ENCODE peak calls at places on chromosomes 6 and 20, in six cellular contexts. One of them, this sample, is unnamed.

GRCh38 chr6:131197716-131198115 is 62.4 kb downstream of the AKAP7 start:
- DNase-seq in AG09309: no peak
- DNase-seq in T follicular helper cell: no peak
- DNase-seq in H4: no peak
- DNase-seq in osteocyte: no peak
- DNase-seq in activated CD8-positive, alpha-beta memory T cell treated with anti-CD3 and anti-CD28 coated beads, Interleukin-2, amount 50 U/mL, for 48 hours: no peak
- DNase-seq in this sample: no peak

GRCh38 chr6:28543671-28544131 is 18.0 kb downstream of the GPX5 start:
- DNase-seq in AG09309: no peak
- DNase-seq in T follicular helper cell: peak
- DNase-seq in H4: no peak
- DNase-seq in osteocyte: peak
- DNase-seq in activated CD8-positive, alpha-beta memory T cell treated with anti-CD3 and anti-CD28 coated beads, Interleukin-2, amount 50 U/mL, for 48 hours: peak
- DNase-seq in this sample: no peak

GRCh38 chr6:152246554-152247337 is 390.4 kb downstream of the SYNE1 start:
- DNase-seq in AG09309: no peak
- DNase-seq in T follicular helper cell: no peak
- DNase-seq in H4: no peak
- DNase-seq in osteocyte: no peak
- DNase-seq in activated CD8-positive, alpha-beta memory T cell treated with anti-CD3 and anti-CD28 coated beads, Interleukin-2, amount 50 U/mL, for 48 hours: no peak
- DNase-seq in this sample: no peak

GRCh38 chr20:53381568-53382262 is 211.9 kb downstream of the ZNF217 start:
- DNase-seq in AG09309: no peak
- DNase-seq in T follicular helper cell: no peak
- DNase-seq in H4: no peak
- DNase-seq in osteocyte: no peak
- DNase-seq in activated CD8-positive, alpha-beta memory T cell treated with anti-CD3 and anti-CD28 coated beads, Interleukin-2, amount 50 U/mL, for 48 hours: no peak
- DNase-seq in this sample: no peak

GRCh38 chr6:52312461-52312860 is 27.9 kb upstream of the MCM3 start:
- DNase-seq in AG09309: no peak
- DNase-seq in T follicular helper cell: no peak
- DNase-seq in H4: no peak
- DNase-seq in osteocyte: no peak
- DNase-seq in activated CD8-positive, alpha-beta memory T cell treated with anti-CD3 and anti-CD28 coated beads, Interleukin-2, amount 50 U/mL, for 48 hours: no peak
- DNase-seq in this sample: no peak

GRCh38 chr20:10047427-10047826 is 12.6 kb downstream of the ANKEF1 start:
- DNase-seq in AG09309: no peak
- DNase-seq in T follicular helper cell: no peak
- DNase-seq in H4: peak
- DNase-seq in osteocyte: no peak
- DNase-seq in activated CD8-positive, alpha-beta memory T cell treated with anti-CD3 and anti-CD28 coated beads, Interleukin-2, amount 50 U/mL, for 48 hours: no peak
- DNase-seq in this sample: no peak

GRCh38 chr20:36631651-36632050 is 14.3 kb downstream of the SLA2 start:
- DNase-seq in AG09309: no peak
- DNase-seq in T follicular helper cell: no peak
- DNase-seq in H4: no peak
- DNase-seq in osteocyte: no peak
- DNase-seq in activated CD8-positive, alpha-beta memory T cell treated with anti-CD3 and anti-CD28 coated beads, Interleukin-2, amount 50 U/mL, for 48 hours: no peak
- DNase-seq in this sample: no peak

GRCh38 chr6:52497652-52498408 is 77.7 kb downstream of the EFHC1 start:
- DNase-seq in AG09309: no peak
- DNase-seq in T follicular helper cell: no peak
- DNase-seq in H4: no peak
- DNase-seq in osteocyte: peak
- DNase-seq in activated CD8-positive, alpha-beta memory T cell treated with anti-CD3 and anti-CD28 coated beads, Interleukin-2, amount 50 U/mL, for 48 hours: no peak
- DNase-seq in this sample: no peak

GRCh38 chr6:129493396-129493902 is 216.5 kb downstream of the ARHGAP18 start:
- DNase-seq in AG09309: no peak
- DNase-seq in T follicular helper cell: no peak
- DNase-seq in H4: no peak
- DNase-seq in osteocyte: no peak
- DNase-seq in activated CD8-positive, alpha-beta memory T cell treated with anti-CD3 and anti-CD28 coated beads, Interleukin-2, amount 50 U/mL, for 48 hours: no peak
- DNase-seq in this sample: no peak

GRCh38 chr6:33813246-33813904 is 9.6 kb upstream of the MLN start:
- DNase-seq in AG09309: no peak
- DNase-seq in T follicular helper cell: no peak
- DNase-seq in H4: no peak
- DNase-seq in osteocyte: no peak
- DNase-seq in activated CD8-positive, alpha-beta memory T cell treated with anti-CD3 and anti-CD28 coated beads, Interleukin-2, amount 50 U/mL, for 48 hours: no peak
- DNase-seq in this sample: no peak

GRCh38 chr6:167791780-167792478 is 34.8 kb upstream of the AFDN start:
- DNase-seq in AG09309: no peak
- DNase-seq in T follicular helper cell: no peak
- DNase-seq in H4: no peak
- DNase-seq in osteocyte: peak
- DNase-seq in activated CD8-positive, alpha-beta memory T cell treated with anti-CD3 and anti-CD28 coated beads, Interleukin-2, amount 50 U/mL, for 48 hours: no peak
- DNase-seq in this sample: no peak

GRCh38 chr6:80454197-80454596 is 347.7 kb downstream of the BCKDHB start:
- DNase-seq in AG09309: peak
- DNase-seq in T follicular helper cell: no peak
- DNase-seq in H4: peak
- DNase-seq in osteocyte: no peak
- DNase-seq in activated CD8-positive, alpha-beta memory T cell treated with anti-CD3 and anti-CD28 coated beads, Interleukin-2, amount 50 U/mL, for 48 hours: no peak
- DNase-seq in this sample: peak

GRCh38 chr6:35673755-35674154 is 15.0 kb downstream of the FKBP5 start:
- DNase-seq in AG09309: no peak
- DNase-seq in T follicular helper cell: no peak
- DNase-seq in H4: no peak
- DNase-seq in osteocyte: no peak
- DNase-seq in activated CD8-positive, alpha-beta memory T cell treated with anti-CD3 and anti-CD28 coated beads, Interleukin-2, amount 50 U/mL, for 48 hours: no peak
- DNase-seq in this sample: no peak

GRCh38 chr6:67497749-67498148 is 1137.3 kb upstream of the ADGRB3 start:
- DNase-seq in AG09309: no peak
- DNase-seq in T follicular helper cell: no peak
- DNase-seq in H4: no peak
- DNase-seq in osteocyte: no peak
- DNase-seq in activated CD8-positive, alpha-beta memory T cell treated with anti-CD3 and anti-CD28 coated beads, Interleukin-2, amount 50 U/mL, for 48 hours: no peak
- DNase-seq in this sample: no peak

GRCh38 chr6:52538252-52538905 is 38.5 kb downstream of the TRAM2 start:
- DNase-seq in AG09309: no peak
- DNase-seq in T follicular helper cell: no peak
- DNase-seq in H4: no peak
- DNase-seq in osteocyte: no peak
- DNase-seq in activated CD8-positive, alpha-beta memory T cell treated with anti-CD3 and anti-CD28 coated beads, Interleukin-2, amount 50 U/mL, for 48 hours: no peak
- DNase-seq in this sample: no peak

GRCh38 chr6:144898052-144898689 is 613.0 kb downstream of the UTRN start:
- DNase-seq in AG09309: peak
- DNase-seq in T follicular helper cell: no peak
- DNase-seq in H4: peak
- DNase-seq in osteocyte: no peak
- DNase-seq in activated CD8-positive, alpha-beta memory T cell treated with anti-CD3 and anti-CD28 coated beads, Interleukin-2, amount 50 U/mL, for 48 hours: no peak
- DNase-seq in this sample: no peak

GRCh38 chr6:90429713-90430112 is 133.1 kb upstream of the BACH2 start:
- DNase-seq in AG09309: no peak
- DNase-seq in T follicular helper cell: no peak
- DNase-seq in H4: no peak
- DNase-seq in osteocyte: no peak
- DNase-seq in activated CD8-positive, alpha-beta memory T cell treated with anti-CD3 and anti-CD28 coated beads, Interleukin-2, amount 50 U/mL, for 48 hours: no peak
- DNase-seq in this sample: no peak

GRCh38 chr6:35486005-35486925 is 10.6 kb downstream of the TEAD3 start:
- DNase-seq in AG09309: no peak
- DNase-seq in T follicular helper cell: no peak
- DNase-seq in H4: no peak
- DNase-seq in osteocyte: no peak
- DNase-seq in activated CD8-positive, alpha-beta memory T cell treated with anti-CD3 and anti-CD28 coated beads, Interleukin-2, amount 50 U/mL, for 48 hours: no peak
- DNase-seq in this sample: no peak

GRCh38 chr20:14288341-14289330 is 48.8 kb downstream of the FLRT3 start:
- DNase-seq in AG09309: no peak
- DNase-seq in T follicular helper cell: no peak
- DNase-seq in H4: peak
- DNase-seq in osteocyte: no peak
- DNase-seq in activated CD8-positive, alpha-beta memory T cell treated with anti-CD3 and anti-CD28 coated beads, Interleukin-2, amount 50 U/mL, for 48 hours: no peak
- DNase-seq in this sample: no peak

GRCh38 chr20:57251344-57251743 is 15.1 kb downstream of the BMP7 start:
- DNase-seq in AG09309: no peak
- DNase-seq in T follicular helper cell: no peak
- DNase-seq in H4: peak
- DNase-seq in osteocyte: no peak
- DNase-seq in activated CD8-positive, alpha-beta memory T cell treated with anti-CD3 and anti-CD28 coated beads, Interleukin-2, amount 50 U/mL, for 48 hours: no peak
- DNase-seq in this sample: no peak

GRCh38 chr6:87628881-87629280 is 38.9 kb downstream of the ORC3 start:
- DNase-seq in AG09309: peak
- DNase-seq in T follicular helper cell: no peak
- DNase-seq in H4: no peak
- DNase-seq in osteocyte: no peak
- DNase-seq in activated CD8-positive, alpha-beta memory T cell treated with anti-CD3 and anti-CD28 coated beads, Interleukin-2, amount 50 U/mL, for 48 hours: no peak
- DNase-seq in this sample: peak

GRCh38 chr6:128074561-128074960 is 173.7 kb upstream of the THEMIS start:
- DNase-seq in AG09309: no peak
- DNase-seq in T follicular helper cell: no peak
- DNase-seq in H4: no peak
- DNase-seq in osteocyte: no peak
- DNase-seq in activated CD8-positive, alpha-beta memory T cell treated with anti-CD3 and anti-CD28 coated beads, Interleukin-2, amount 50 U/mL, for 48 hours: no peak
- DNase-seq in this sample: no peak

GRCh38 chr6:168301648-168302398 is 17.8 kb downstream of the DACT2 start:
- DNase-seq in AG09309: no peak
- DNase-seq in T follicular helper cell: no peak
- DNase-seq in H4: no peak
- DNase-seq in osteocyte: peak
- DNase-seq in activated CD8-positive, alpha-beta memory T cell treated with anti-CD3 and anti-CD28 coated beads, Interleukin-2, amount 50 U/mL, for 48 hours: no peak
- DNase-seq in this sample: no peak

GRCh38 chr20:63041776-63042175 is 35.0 kb upstream of the BHLHE23 start:
- DNase-seq in AG09309: no peak
- DNase-seq in T follicular helper cell: no peak
- DNase-seq in H4: no peak
- DNase-seq in osteocyte: no peak
- DNase-seq in activated CD8-positive, alpha-beta memory T cell treated with anti-CD3 and anti-CD28 coated beads, Interleukin-2, amount 50 U/mL, for 48 hours: no peak
- DNase-seq in this sample: no peak

GRCh38 chr6:39056681-39057080 is 8.1 kb downstream of the GLP1R start:
- DNase-seq in AG09309: no peak
- DNase-seq in T follicular helper cell: no peak
- DNase-seq in H4: no peak
- DNase-seq in osteocyte: no peak
- DNase-seq in activated CD8-positive, alpha-beta memory T cell treated with anti-CD3 and anti-CD28 coated beads, Interleukin-2, amount 50 U/mL, for 48 hours: no peak
- DNase-seq in this sample: no peak

GRCh38 chr20:37356387-37356786 is 10.4 kb downstream of the SRC start:
- DNase-seq in AG09309: no peak
- DNase-seq in T follicular helper cell: no peak
- DNase-seq in H4: peak
- DNase-seq in osteocyte: no peak
- DNase-seq in activated CD8-positive, alpha-beta memory T cell treated with anti-CD3 and anti-CD28 coated beads, Interleukin-2, amount 50 U/mL, for 48 hours: no peak
- DNase-seq in this sample: no peak

GRCh38 chr6:144447487-144447886 is 162.4 kb downstream of the UTRN start:
- DNase-seq in AG09309: no peak
- DNase-seq in T follicular helper cell: no peak
- DNase-seq in H4: no peak
- DNase-seq in osteocyte: no peak
- DNase-seq in activated CD8-positive, alpha-beta memory T cell treated with anti-CD3 and anti-CD28 coated beads, Interleukin-2, amount 50 U/mL, for 48 hours: no peak
- DNase-seq in this sample: no peak

GRCh38 chr20:34546751-34547181 is 11.8 kb upstream of the MAP1LC3A start:
- DNase-seq in AG09309: no peak
- DNase-seq in T follicular helper cell: no peak
- DNase-seq in H4: no peak
- DNase-seq in osteocyte: no peak
- DNase-seq in activated CD8-positive, alpha-beta memory T cell treated with anti-CD3 and anti-CD28 coated beads, Interleukin-2, amount 50 U/mL, for 48 hours: no peak
- DNase-seq in this sample: no peak

GRCh38 chr6:75094614-75095321 is 111.1 kb downstream of the COL12A1 start:
- DNase-seq in AG09309: peak
- DNase-seq in T follicular helper cell: no peak
- DNase-seq in H4: peak
- DNase-seq in osteocyte: no peak
- DNase-seq in activated CD8-positive, alpha-beta memory T cell treated with anti-CD3 and anti-CD28 coated beads, Interleukin-2, amount 50 U/mL, for 48 hours: no peak
- DNase-seq in this sample: peak

GRCh38 chr20:11457476-11457875 is 460.2 kb upstream of the BTBD3 start:
- DNase-seq in AG09309: peak
- DNase-seq in T follicular helper cell: no peak
- DNase-seq in H4: peak
- DNase-seq in osteocyte: no peak
- DNase-seq in activated CD8-positive, alpha-beta memory T cell treated with anti-CD3 and anti-CD28 coated beads, Interleukin-2, amount 50 U/mL, for 48 hours: no peak
- DNase-seq in this sample: no peak

GRCh38 chr20:45983279-45983743 is 11.3 kb upstream of the ZNF335 start:
- DNase-seq in AG09309: no peak
- DNase-seq in T follicular helper cell: no peak
- DNase-seq in H4: no peak
- DNase-seq in osteocyte: no peak
- DNase-seq in activated CD8-positive, alpha-beta memory T cell treated with anti-CD3 and anti-CD28 coated beads, Interleukin-2, amount 50 U/mL, for 48 hours: no peak
- DNase-seq in this sample: no peak

This sample was measured in AG04449.